ENCODE peak calls at places on chromosome 1, in ten cellular contexts. T, U, M, N, P, W, D, F, H and L are unnamed samples.

GRCh38 chr1:202085682-202086373 is 36.9 kb upstream of the GPR37L1 start:
- DNase-seq in T (no peak), H (no peak), M (no peak), W (no peak), U (no peak), P (peak), D (no peak), F (no peak), N (no peak), L (peak)

GRCh38 chr1:145871994-145872411 is 13.1 kb upstream of the PIAS3 start:
- DNase-seq in M (peak), D (peak), N (no peak), T (peak), P (no peak), H (no peak), U (no peak), F (peak), W (peak), L (no peak)

GRCh38 chr1:36492491-36492890 is 9.8 kb upstream of the CSF3R start:
- DNase-seq in T (no peak), N (no peak), U (no peak), M (no peak), W (peak), D (no peak), P (no peak), F (no peak), H (no peak), L (no peak)

GRCh38 chr1:78079580-78079979 is 33.8 kb downstream of the GIPC2 start:
- DNase-seq in W (no peak), H (no peak), P (no peak), U (no peak), T (no peak), D (no peak), F (peak), M (no peak), N (no peak), L (no peak)

GRCh38 chr1:110153407-110153950 is 3.2 kb downstream of the SLC6A17 start:
- DNase-seq in D (no peak), P (no peak), M (no peak), F (no peak), N (no peak), U (no peak), H (no peak), W (no peak), T (no peak), L (no peak)

GRCh38 chr1:234357831-234358230 is 15.4 kb upstream of the COA6 start:
- DNase-seq in N (no peak), D (no peak), M (no peak), P (no peak), U (no peak), W (no peak), H (no peak), T (no peak), F (no peak), L (no peak)

GRCh38 chr1:49651136-49651535 is 372.6 kb downstream of the AGBL4 start:
- DNase-seq in F (no peak), N (no peak), U (no peak), D (no peak), W (no peak), T (no peak), P (no peak), H (no peak), M (no peak), L (no peak)

GRCh38 chr1:205301220-205301821 is 20.2 kb downstream of the NUAK2 start:
- DNase-seq in M (no peak), T (no peak), D (no peak), H (peak), W (no peak), U (no peak), F (peak), P (peak), N (no peak), L (peak)

GRCh38 chr1:220151454-220151853 is 57.5 kb downstream of the IARS2 start:
- DNase-seq in H (no peak), F (no peak), D (no peak), M (no peak), N (no peak), W (no peak), U (no peak), P (no peak), T (no peak), L (no peak)

GRCh38 chr1:101188311-101188710 is 48.5 kb upstream of the S1PR1 start:
- DNase-seq in F (peak), H (no peak), N (no peak), M (no peak), T (no peak), P (no peak), U (no peak), D (no peak), W (no peak), L (no peak)

GRCh38 chr1:54095543-54096286 is 42.3 kb downstream of the TCEANC2 start:
- DNase-seq in U (no peak), T (no peak), P (no peak), H (no peak), D (no peak), N (no peak), M (no peak), W (peak), F (no peak), L (no peak)